ENCODE peak calls at places on chromosomes 2 and 18, in six cellular contexts. B, T, G, S, U and F are unnamed samples.

GRCh38 chr2:81389203-81389602 is 1084.7 kb upstream of the LRRTM1 start:
- DNase-seq in B (no peak), U (peak; percentile 28), S (no peak), G (no peak), T (no peak), F (no peak)

GRCh38 chr2:9405636-9406035 is 17.7 kb downstream of the ITGB1BP1 start:
- DNase-seq in U (no peak), G (no peak), B (peak; percentile 73), S (no peak), T (peak; percentile 11), F (no peak)

GRCh38 chr2:56801770-56802169 is 618.0 kb downstream of the CCDC85A start:
- DNase-seq in B (no peak), U (no peak), G (no peak), S (no peak), T (no peak), F (no peak)

GRCh38 chr2:241733391-241734207 is 831 bp upstream of the D2HGDH start:
- DNase-seq in G (no peak), T (no peak), U (peak; percentile 24), B (no peak), S (no peak), F (peak; percentile 88)

GRCh38 chr2:16664052-16664731 is 1.4 kb downstream of the CYRIA start:
- DNase-seq in S (no peak), B (peak; percentile 92), G (peak; percentile 25), T (peak; percentile 87), U (peak; percentile 75), F (peak; percentile 87)

GRCh38 chr2:70703900-70704549 is 64.0 kb downstream of the ADD2 start:
- DNase-seq in T (no peak), G (no peak), U (no peak), S (no peak), B (no peak), F (peak; percentile 50)

GRCh38 chr18:51498085-51498855 is 300.8 kb upstream of the MEX3C start:
- DNase-seq in T (no peak), U (no peak), G (no peak), S (no peak), B (no peak), F (no peak)

GRCh38 chr2:171630812-171631626 is 56.2 kb upstream of the DYNC1I2 start:
- DNase-seq in T (no peak), U (peak; percentile 83), S (no peak), B (no peak), G (no peak), F (no peak)

GRCh38 chr18:59902993-59903610 is 3.3 kb downstream of the PMAIP1 start:
- DNase-seq in S (no peak), B (no peak), U (no peak), G (no peak), T (no peak), F (no peak)

GRCh38 chr2:64217198-64217869 is 73.1 kb upstream of the PELI1 start:
- DNase-seq in B (no peak), G (no peak), T (no peak), S (no peak), U (no peak), F (no peak)

GRCh38 chr2:162090109-162090508 is 16.1 kb upstream of the DPP4 start:
- DNase-seq in T (no peak), S (no peak), U (no peak), B (peak; percentile 71), G (no peak), F (no peak)

GRCh38 chr2:162091325-162092007 is 17.5 kb upstream of the DPP4 start:
- DNase-seq in B (peak; percentile 42), U (no peak), G (no peak), T (no peak), S (no peak), F (no peak)

GRCh38 chr2:162092008-162092390 is 18.0 kb upstream of the DPP4 start:
- DNase-seq in U (no peak), B (no peak), S (no peak), G (no peak), T (no peak), F (no peak)

GRCh38 chr2:162092656-162093556 is 18.9 kb upstream of the DPP4 start:
- DNase-seq in S (no peak), G (no peak), U (peak; percentile 16), T (peak; percentile 54), B (peak; percentile 96), F (peak; percentile 89)
- TF ChIP-seq POLR2A in S (no peak), G (no peak), U (no peak), T (no peak), B (no peak), F (no peak)

GRCh38 chr18:12944724-12945123 is 3.1 kb upstream of the SEH1L start:
- DNase-seq in U (peak; percentile 33), B (no peak), G (peak; percentile 91), S (no peak), T (no peak), F (no peak)

GRCh38 chr18:12943200-12943599 is 4.6 kb upstream of the SEH1L start:
- DNase-seq in S (no peak), G (no peak), B (peak; percentile 7), U (no peak), T (no peak), F (no peak)

GRCh38 chr18:12946549-12947354 is 1.1 kb upstream of the SEH1L start:
- DNase-seq in U (peak; percentile 64), T (peak; percentile 52), S (peak; percentile 43), B (peak; percentile 89), G (peak; percentile 54), F (no peak)

GRCh38 chr18:12948055-12948804 is 419 bp downstream of the SEH1L start:
- DNase-seq in U (peak; percentile 97), B (peak; percentile 93), S (peak; percentile 84), G (peak; percentile 92), T (peak; percentile 93), F (peak; percentile 99)

GRCh38 chr18:12947355-12948054 is at the start of gene SEH1L:
- DNase-seq in T (peak; percentile 100), S (peak; percentile 98), B (peak; percentile 98), U (peak; percentile 97), G (peak; percentile 99), F (peak; percentile 100)
- TF ChIP-seq CTCF in T (no peak), S (no peak), B (no peak), U (no peak), G (no peak), F (no peak)

GRCh38 chr2:130729311-130730299 is 735 bp downstream of the GPR148 start:
- DNase-seq in S (no peak), B (no peak), T (no peak), U (no peak), G (no peak), F (no peak)

GRCh38 chr2:130728549-130729310 is at the start of gene GPR148:
- DNase-seq in T (no peak), S (no peak), G (no peak), U (no peak), B (no peak), F (no peak)

GRCh38 chr2:130726614-130727180 is 2.2 kb upstream of the GPR148 start:
- DNase-seq in T (no peak), S (no peak), U (no peak), B (no peak), G (no peak), F (peak; percentile 81)

GRCh38 chr2:130727286-130727924 is 1.5 kb upstream of the GPR148 start:
- DNase-seq in U (peak; percentile 61), B (peak; percentile 46), S (no peak), T (peak; percentile 83), G (peak; percentile 89), F (peak; percentile 96)

DNA sequence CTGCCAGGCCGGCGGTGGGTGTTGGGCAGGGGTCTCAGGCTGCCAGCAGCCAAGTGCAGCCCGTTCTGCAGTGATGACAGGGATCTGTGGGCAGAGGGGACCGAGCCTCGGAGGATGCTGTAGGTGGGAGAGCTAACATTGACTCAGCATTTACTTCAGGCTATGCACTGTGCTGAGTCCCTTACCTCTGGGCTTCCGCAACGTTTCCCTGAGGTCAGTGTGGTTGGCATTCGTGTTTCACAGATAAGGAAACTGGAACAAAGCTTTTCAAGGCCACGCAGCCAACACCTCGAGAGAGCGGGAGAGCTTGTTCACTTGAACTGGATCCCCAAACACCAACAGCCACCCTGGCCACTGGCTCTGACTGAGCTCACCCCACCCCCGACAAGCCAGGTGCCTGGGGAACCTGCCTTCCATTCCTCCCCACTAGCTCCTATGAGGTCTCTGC is 839 bp upstream of the GPR148 start:
- DNase-seq in G (peak; percentile 74), T (no peak), B (no peak), U (peak; percentile 41), S (no peak), F (no peak)
- H3K4me3 ChIP-seq in G (no peak overlapping the region), T (peak overlapping the region; percentile 43), B (no peak overlapping the region), U (no peak overlapping the region), S (peak overlapping the region; percentile 49), F (no peak overlapping the region)

DNA sequence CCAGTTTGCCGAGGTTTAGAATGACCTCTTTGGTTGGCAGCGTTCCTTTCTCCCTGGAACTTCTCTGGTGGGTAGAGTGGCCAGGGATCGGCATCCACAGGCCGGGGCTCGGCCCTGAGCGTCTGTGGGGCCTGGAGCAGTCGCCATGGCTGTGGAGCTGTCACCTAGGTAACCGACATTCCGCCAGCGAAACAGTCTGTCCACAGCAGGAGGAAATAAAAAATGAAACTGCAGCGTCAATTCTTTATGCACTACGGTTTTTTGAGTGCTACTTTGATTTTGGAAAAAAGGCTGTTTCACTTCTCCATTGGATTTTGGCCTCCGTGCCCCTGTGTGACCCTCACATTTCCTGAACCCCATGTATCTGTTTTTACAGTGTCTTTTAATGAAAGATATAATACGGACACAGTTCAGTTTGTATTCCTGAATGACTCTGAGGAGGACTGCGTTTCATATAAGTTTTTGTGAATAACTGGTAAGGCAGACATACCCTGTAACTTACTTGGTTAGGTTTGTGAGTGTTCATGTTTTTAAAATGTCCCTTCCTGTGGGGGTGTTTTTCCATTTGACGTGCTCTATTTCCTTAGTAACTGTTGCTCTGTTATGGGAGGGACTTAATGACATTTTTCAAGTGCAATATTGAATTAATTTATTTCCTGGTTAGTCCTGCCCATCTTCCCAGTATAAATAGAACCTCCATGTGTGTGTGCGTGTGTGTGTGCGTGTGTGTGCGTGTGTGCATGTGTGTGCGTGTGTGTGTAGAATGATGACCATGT is 163.5 kb downstream of the LDLRAD4 start:
- DNase-seq in T (peak; percentile 69), G (peak; percentile 48), B (peak; percentile 21), S (peak; percentile 6), U (no peak), F (peak; percentile 89)
- TF ChIP-seq POLR2A in T (no peak), G (no peak), B (no peak), S (no peak), U (no peak), F (no peak)

DNA sequence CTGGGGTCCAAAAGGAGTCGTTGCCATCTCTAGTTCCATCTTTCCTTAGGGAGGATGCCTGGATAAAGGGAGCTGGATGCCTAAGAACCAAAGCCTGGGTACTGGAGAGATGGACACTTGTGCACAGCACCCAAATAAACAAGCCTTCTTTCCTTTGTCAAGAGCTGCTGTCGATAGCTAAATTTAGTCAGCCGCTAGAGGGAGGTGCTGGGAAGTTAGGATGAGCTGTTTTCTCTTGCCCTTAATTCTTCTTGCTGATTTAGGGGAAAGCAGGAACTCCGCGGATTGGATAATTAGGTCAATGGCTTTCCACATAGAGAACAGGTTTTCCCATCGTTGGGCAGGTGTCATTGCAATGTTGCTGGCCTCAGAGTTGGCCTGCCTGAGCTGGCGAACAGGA is 30.9 kb upstream of the SERPINB12 start:
- DNase-seq in U (no peak), S (no peak), T (no peak), B (peak; percentile 63), G (no peak), F (no peak)
- TF ChIP-seq CTCF in U (no peak), S (peak; percentile 36), T (peak; percentile 38), B (peak; percentile 58), G (peak; percentile 32), F (no peak)